ENCODE peak calls at places on chromosomes 16 and 17, in five cellular contexts. S is fibroblast of the aortic adventitia, Z is OCI-LY7, B is psoas muscle, K is Caco-2. J is an unnamed sample.

GRCh38 chr16:22370038-22370541 is 4.3 kb downstream of the CDR2 start:
- DNase-seq in S (peak), Z (no peak), B (no peak), K (no peak), J (no peak)

GRCh38 chr17:41231731-41232130 is 518 bp upstream of the KRTAP9-3 start:
- DNase-seq in S (no peak), Z (no peak), B (no peak), K (no peak), J (no peak)

GRCh38 chr16:20866161-20866772 is 33.9 kb downstream of the DCUN1D3 start:
- DNase-seq in S (peak), Z (no peak), B (no peak), K (no peak), J (peak)

GRCh38 chr16:19118938-19119431 is 5.2 kb downstream of the ITPRIPL2 start:
- DNase-seq in S (peak), Z (no peak), B (no peak), K (no peak), J (peak)

GRCh38 chr16:10881479-10882030 is 4.6 kb downstream of the CIITA start:
- DNase-seq in S (no peak), Z (no peak), B (no peak), K (no peak), J (peak)

GRCh38 chr17:49016775-49017463 is 19.7 kb downstream of the IGF2BP1 start:
- DNase-seq in S (peak), Z (no peak), B (no peak), K (peak), J (no peak)

GRCh38 chr16:67727521-67728485 is 8.7 kb upstream of the GFOD2 start:
- DNase-seq in S (no peak), Z (no peak), B (no peak), K (no peak), J (no peak)

GRCh38 chr17:20307325-20307910 is 159.9 kb downstream of the LGALS9B start:
- DNase-seq in S (no peak), Z (no peak), B (no peak), K (no peak), J (no peak)

GRCh38 chr16:70529051-70529777 is 5.6 kb downstream of the SF3B3 start:
- DNase-seq in S (peak), Z (peak), B (no peak), K (no peak), J (peak)

GRCh38 chr17:1498869-1499268 is 6.4 kb upstream of the MYO1C start:
- DNase-seq in S (peak), Z (no peak), B (no peak), K (no peak), J (no peak)

GRCh38 chr17:69326302-69327059 is 452 bp downstream of the ABCA5 start:
- DNase-seq in S (peak), Z (no peak), B (no peak), K (no peak), J (peak)

GRCh38 chr17:18315498-18316360 is 636 bp downstream of the SMCR8 start:
- DNase-seq in S (no peak), Z (peak), B (no peak), K (no peak), J (no peak)

DNA sequence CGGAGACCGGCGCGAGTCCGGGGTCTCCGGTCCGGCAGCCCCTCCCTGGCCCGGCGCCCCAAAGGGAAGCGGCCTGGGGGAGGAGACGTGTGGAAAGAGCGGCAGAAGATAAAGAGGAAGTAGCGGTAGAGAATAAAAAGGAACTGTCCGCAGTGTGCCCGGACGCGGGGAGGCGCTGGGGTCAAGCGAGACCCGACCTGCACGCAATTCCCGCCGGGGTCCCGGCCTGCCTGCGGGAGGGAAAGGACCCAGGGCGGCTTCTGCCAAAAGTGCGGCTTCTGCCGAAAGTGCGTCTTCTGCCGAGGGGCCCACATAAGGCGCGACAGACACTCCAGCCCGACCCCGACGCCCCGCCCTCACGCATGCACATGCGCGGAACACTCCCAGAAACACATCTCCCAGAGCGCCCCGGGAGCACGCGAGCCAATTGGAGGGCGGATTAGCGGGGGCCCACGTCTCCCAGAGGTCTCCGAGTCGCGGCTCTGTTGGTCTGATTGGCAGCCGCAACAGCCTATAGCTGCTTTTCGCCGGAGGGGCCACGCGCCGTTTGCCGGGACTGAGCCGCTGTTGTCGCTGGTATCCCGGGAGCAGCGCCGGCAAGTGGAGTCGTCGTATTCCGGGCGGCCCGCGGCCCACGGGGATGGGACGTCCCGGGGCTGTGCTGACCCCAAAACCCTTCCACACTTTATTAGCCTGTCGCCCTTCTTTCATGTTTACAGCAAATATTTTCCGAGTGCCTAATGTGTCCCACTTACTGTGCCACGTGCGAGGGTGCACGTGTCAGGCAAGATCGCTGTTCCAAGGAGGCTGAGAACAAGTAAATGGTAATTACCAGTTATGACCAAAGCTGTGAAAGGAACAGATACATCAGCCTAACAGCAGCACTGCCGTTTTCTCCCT is 8.0 kb upstream of the MEFV start:
- DNase-seq in S (peak), Z (peak), B (peak), K (peak), J (peak)
- TF ChIP-seq CTCF in S (peak), Z (peak), B (peak), K (no peak), J (peak)

GRCh38 chr17:6683081-6683684 is 30.0 kb downstream of the SLC13A5 start:
- DNase-seq in S (no peak), Z (no peak), B (no peak), K (no peak), J (no peak)
- TF ChIP-seq CTCF in S (no peak), Z (no peak), B (no peak), K (no peak), J (no peak)

DNA sequence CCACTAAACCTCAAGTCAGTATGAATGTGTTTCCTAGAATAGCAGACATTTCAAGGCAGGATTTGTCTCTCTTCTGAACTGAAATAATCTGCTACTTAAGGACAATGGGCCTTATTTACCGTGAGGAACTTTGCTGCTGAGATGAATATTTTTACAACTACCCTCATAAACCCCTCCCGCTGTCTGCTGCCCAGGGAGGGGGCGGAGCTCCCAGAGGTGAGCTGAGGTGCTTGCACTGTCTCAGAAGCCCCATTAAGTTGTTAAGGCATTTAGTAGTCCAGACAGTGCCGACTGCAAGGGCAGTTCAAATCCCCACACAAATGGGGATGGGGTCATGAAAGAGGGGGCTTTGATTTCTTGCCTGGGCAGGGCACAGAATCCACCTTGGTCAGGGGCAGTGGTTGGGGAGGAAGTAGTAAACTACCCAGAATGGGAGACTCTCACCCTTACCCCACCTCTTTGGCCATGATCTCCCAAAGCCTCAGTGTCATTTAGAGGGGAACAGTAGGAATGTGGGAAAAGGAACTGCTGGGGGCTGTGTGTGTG is 19.2 kb downstream of the HNF1B start:
- DNase-seq in S (no peak), Z (no peak), B (no peak), K (peak), J (no peak)
- TF ChIP-seq CTCF in S (no peak), Z (no peak), B (no peak), K (no peak), J (no peak)

GRCh38 chr16:3234543-3235541 is at the start of gene ZNF200:
- DNase-seq in S (peak), Z (peak), B (peak), K (peak), J (peak)
- TF ChIP-seq CTCF in S (no peak), Z (no peak), B (no peak), K (no peak), J (no peak)

GRCh38 chr16:78002915-78003538 is 19.3 kb upstream of the CLEC3A start:
- DNase-seq in S (peak), Z (peak), B (peak), K (peak), J (peak)

GRCh38 chr16:78007121-78007520 is 15.2 kb upstream of the CLEC3A start:
- DNase-seq in S (no peak), Z (no peak), B (no peak), K (no peak), J (no peak)

GRCh38 chr16:78004501-78004900 is 17.8 kb upstream of the CLEC3A start:
- DNase-seq in S (no peak), Z (no peak), B (no peak), K (no peak), J (no peak)

GRCh38 chr16:78005881-78006280 is 16.5 kb upstream of the CLEC3A start:
- DNase-seq in S (no peak), Z (peak), B (no peak), K (no peak), J (peak)
- TF ChIP-seq CTCF in S (peak), Z (peak), B (no peak), K (peak), J (peak)

DNA sequence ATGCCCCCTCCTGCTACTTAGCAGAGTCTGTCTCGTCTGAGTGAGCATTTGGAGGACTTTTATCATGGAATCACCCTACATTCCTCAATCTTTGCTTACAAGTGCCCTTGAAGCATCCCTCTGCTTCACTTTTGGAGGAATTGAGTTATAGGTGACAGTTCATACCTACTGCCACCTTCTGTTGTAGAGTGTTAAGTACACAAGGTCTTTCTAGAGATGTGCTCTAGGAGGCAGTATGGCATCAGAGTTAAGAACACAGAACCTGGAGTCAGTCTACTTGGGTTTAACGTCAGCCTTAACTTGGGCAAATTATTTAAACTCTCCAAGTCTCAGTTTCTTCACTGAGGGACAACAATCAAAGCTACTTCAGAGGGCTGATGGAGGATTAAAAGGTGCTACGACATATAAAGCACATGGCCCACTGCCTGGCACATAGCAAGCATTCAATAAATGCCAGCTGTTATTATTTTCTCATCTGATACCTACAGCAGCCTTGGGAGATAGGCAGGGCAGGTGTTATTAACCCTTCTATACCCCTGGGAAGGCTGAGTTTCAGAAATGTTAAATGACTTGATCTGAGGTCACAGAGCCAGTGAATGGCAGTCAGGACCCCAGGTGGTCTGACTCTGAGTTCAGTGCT is 62.2 kb downstream of the UTP18 start:
- DNase-seq in S (peak), Z (peak), B (no peak), K (no peak), J (peak)
- TF ChIP-seq CTCF in S (peak), Z (peak), B (no peak), K (peak), J (peak)